ENCODE peak calls at places on chromosomes 5 and 9, in six cellular contexts. F is SK-N-SH, Q is HCT116, L is GM23338, K is Panc1, P is HepG2. G is an unnamed sample.
A peak's percentile ranks its signal among the peaks of the same experiment; 100 is the strongest.

GRCh38 chr5:67267522-67268232 is 71.1 kb upstream of the CD180 start:
- DNase-seq in P (no peak), L (no peak), F (peak; percentile 14), K (no peak), Q (no peak), G (no peak)

GRCh38 chr9:108759399-108759798 is 96.4 kb downstream of the ACTL7B start:
- DNase-seq in L (no peak), P (no peak), Q (no peak), K (no peak), F (no peak), G (no peak)

GRCh38 chr5:85841653-85842052 is 776.1 kb upstream of the COX7C start:
- DNase-seq in P (no peak), Q (no peak), L (no peak), F (no peak), K (no peak), G (no peak)

GRCh38 chr9:87682085-87682484 is 43.8 kb upstream of the CTSL start:
- DNase-seq in K (no peak), L (no peak), Q (no peak), P (no peak), F (no peak), G (no peak)

GRCh38 chr9:134434896-134435506 is 108.7 kb downstream of the RXRA start:
- DNase-seq in Q (no peak), F (peak; percentile 97), K (no peak), L (no peak), P (peak; percentile 97), G (no peak)

GRCh38 chr5:31937226-31937625 is 236.9 kb downstream of the GOLPH3 start:
- DNase-seq in L (no peak), P (no peak), Q (no peak), F (no peak), K (no peak), G (no peak)

GRCh38 chr9:103757062-103757461 is 337.0 kb upstream of the SMC2 start:
- DNase-seq in K (no peak), L (no peak), P (no peak), F (no peak), Q (no peak), G (no peak)

GRCh38 chr5:154758501-154758900 is 3.3 kb downstream of the LARP1 start:
- DNase-seq in L (no peak), F (no peak), P (no peak), Q (no peak), K (no peak), G (no peak)

GRCh38 chr9:131809941-131810344 is 70.1 kb upstream of the RAPGEF1 start:
- DNase-seq in P (no peak), F (no peak), K (no peak), L (no peak), Q (no peak), G (no peak)

GRCh38 chr5:122126177-122126701 is 3.1 kb upstream of the ZNF474 start:
- DNase-seq in K (no peak), Q (no peak), F (no peak), L (peak; percentile 13), P (no peak), G (no peak)

GRCh38 chr5:944992-945685 is 52.5 kb downstream of the TRIP13 start:
- DNase-seq in P (no peak), F (no peak), L (no peak), Q (no peak), K (no peak), G (no peak)

GRCh38 chr9:88835038-88835466 is 156.2 kb upstream of the S1PR3 start:
- DNase-seq in Q (no peak), F (no peak), L (no peak), K (no peak), P (no peak), G (no peak)

GRCh38 chr5:168120416-168121137 is 170.9 kb upstream of the WWC1 start:
- DNase-seq in L (no peak), Q (no peak), F (no peak), P (no peak), K (no peak), G (no peak)

GRCh38 chr5:9212605-9213004 is 333.3 kb downstream of the SEMA5A start:
- DNase-seq in F (no peak), L (no peak), P (no peak), Q (no peak), K (no peak), G (no peak)

GRCh38 chr9:26326473-26327044 is 566.0 kb downstream of the CAAP1 start:
- DNase-seq in P (peak; percentile 44), Q (peak; percentile 15), K (peak; percentile 28), F (peak; percentile 44), L (peak; percentile 78), G (peak; percentile 7)

GRCh38 chr5:120552638-120553037 is 88.5 kb downstream of the PRR16 start:
- DNase-seq in P (no peak), L (no peak), Q (no peak), K (no peak), F (no peak), G (no peak)

GRCh38 chr5:65299841-65300240 is 181.9 kb downstream of the ADAMTS6 start:
- DNase-seq in Q (no peak), P (no peak), L (no peak), K (no peak), F (no peak), G (no peak)

GRCh38 chr9:133918123-133918813 is 73.9 kb downstream of the VAV2 start:
- DNase-seq in Q (no peak), P (no peak), L (no peak), F (no peak), K (no peak), G (no peak)

GRCh38 chr5:137657073-137657472 is 78.8 kb downstream of the KLHL3 start:
- DNase-seq in K (no peak), F (no peak), Q (no peak), P (no peak), L (no peak), G (no peak)

GRCh38 chr5:43106290-43106638 is 14.4 kb upstream of the ZNF131 start:
- DNase-seq in K (no peak), L (no peak), F (no peak), Q (no peak), P (no peak), G (no peak)

GRCh38 chr5:41270423-41271251 is 57.3 kb upstream of the C6 start:
- DNase-seq in K (peak; percentile 64), P (peak; percentile 43), F (peak; percentile 18), Q (peak; percentile 33), L (peak; percentile 71), G (no peak)

GRCh38 chr5:145938699-145939531 is 2.5 kb downstream of the SH3RF2 start:
- DNase-seq in L (no peak), F (peak; percentile 62), Q (no peak), K (no peak), P (no peak), G (no peak)

GRCh38 chr5:72121052-72121451 is 13.8 kb downstream of the MAP1B start:
- DNase-seq in Q (no peak), P (no peak), K (no peak), L (peak; percentile 26), F (no peak), G (no peak)

GRCh38 chr5:132190161-132190817 is 37.4 kb downstream of the P4HA2 start:
- DNase-seq in L (peak; percentile 91), Q (peak; percentile 51), K (peak; percentile 24), F (peak; percentile 87), P (peak; percentile 76), G (peak; percentile 27)

GRCh38 chr5:127922603-127923002 is 161.0 kb upstream of the SLC12A2 start:
- DNase-seq in F (no peak), Q (no peak), K (no peak), P (no peak), L (no peak), G (no peak)

GRCh38 chr5:59317023-59317771 is 576.3 kb downstream of the PDE4D start:
- DNase-seq in L (peak; percentile 46), F (peak; percentile 38), K (no peak), Q (no peak), P (no peak), G (no peak)
- TF ChIP-seq POLR2AphosphoS5 in L (no peak), F (no peak), K (no peak), Q (no peak), P (no peak), G (no peak)

GRCh38 chr5:172637740-172638139 is 3.3 kb upstream of the NEURL1B start:
- DNase-seq in K (no peak), F (no peak), Q (no peak), L (no peak), P (no peak), G (no peak)
- TF ChIP-seq REST in K (no peak), F (no peak), Q (no peak), L (no peak), P (no peak), G (no peak)

GRCh38 chr9:69326261-69326660 is 1.2 kb downstream of the ENTREP1 start:
- DNase-seq in L (peak; percentile 34), Q (no peak), F (peak; percentile 13), K (no peak), P (no peak), G (no peak)
- H3K27me3 ChIP-seq in L (peaks cover 40% of the 10 kb centered on the region), Q (peaks cover 33% of the 10 kb centered on the region), F (peaks cover 62% of the 10 kb centered on the region), K (peaks cover 17% of the 10 kb centered on the region), P (peaks cover 48% of the 10 kb centered on the region), G (peaks cover 39% of the 10 kb centered on the region)

DNA sequence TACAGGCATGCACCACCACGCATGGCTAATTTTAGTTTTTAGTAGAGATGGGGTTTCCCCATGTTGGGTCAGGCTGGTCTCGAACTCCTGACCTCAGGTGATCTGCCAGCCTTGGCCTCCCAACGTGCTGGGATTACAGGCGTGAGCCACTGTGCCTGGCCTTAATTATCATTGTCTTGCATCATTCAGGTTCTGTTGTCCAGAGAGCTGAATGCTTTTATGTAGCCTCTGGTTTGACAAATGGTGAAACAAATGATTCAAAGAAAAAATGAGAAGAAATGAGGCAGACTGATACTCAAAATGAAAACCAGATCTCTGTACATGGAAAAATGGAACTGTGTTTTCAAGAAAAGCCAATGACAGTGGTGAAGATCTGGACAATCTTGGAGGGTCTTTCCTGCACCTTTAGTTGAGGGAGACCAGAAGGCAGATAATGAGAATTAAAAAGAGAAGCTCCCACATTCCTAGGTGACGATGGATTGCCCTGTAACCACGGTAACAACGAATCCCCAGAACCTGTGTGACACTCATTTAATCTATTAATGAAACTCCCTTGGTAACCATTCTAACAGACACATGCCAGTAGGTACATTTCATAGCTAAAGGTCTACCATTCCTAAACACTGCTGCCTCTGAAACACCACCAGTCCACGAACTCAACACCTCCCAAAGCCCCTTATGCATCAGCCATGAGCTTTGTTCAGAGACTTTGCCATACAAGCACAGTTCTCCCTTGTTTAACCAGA is 1.6 kb downstream of the TEX48 start:
- DNase-seq in K (no peak), L (peak; percentile 25), P (no peak), Q (no peak), F (no peak), G (no peak)
- TF ChIP-seq POLR2AphosphoS5 in K (no peak), L (no peak), P (no peak), Q (no peak), F (no peak), G (no peak)

DNA sequence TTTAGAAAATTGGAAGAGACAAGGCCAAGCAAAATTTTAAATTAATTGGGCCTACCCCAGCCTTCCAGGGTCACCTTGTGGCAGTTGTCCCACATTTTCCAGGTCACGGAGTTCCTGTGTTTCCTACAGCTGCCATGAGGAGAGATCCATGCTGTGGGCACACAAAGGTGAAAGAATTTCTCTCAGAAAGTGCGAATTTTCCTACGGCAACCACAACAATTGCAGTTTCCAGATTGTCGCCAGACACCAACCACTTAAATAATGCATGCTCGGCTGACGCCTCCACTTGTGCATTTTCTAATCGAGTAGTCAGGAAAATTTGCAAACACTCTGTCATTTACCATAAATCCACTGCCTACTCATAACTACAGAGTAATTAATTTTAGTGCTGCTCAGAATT is 390.0 kb downstream of the NR2F1-AS1 start:
- DNase-seq in F (no peak), L (peak; percentile 11), K (no peak), Q (no peak), P (no peak), G (no peak)
- TF ChIP-seq REST in F (no peak), L (no peak), K (no peak), Q (no peak), P (no peak), G (no peak)